ENCODE peak calls at places on chromosomes 12 and 14, in seven cellular contexts. N is tibial artery; M is T-helper 2 cell; D is CD4-positive, alpha-beta T cell; T is HEK293T; C is iris pigment epithelial cell; S is activated CD4-positive, CD25-positive, alpha-beta regulatory T cell. W is an unnamed sample.

GRCh38 chr12:48183876-48184548 is 568 bp downstream of the CCDC184 start:
- DNase-seq in N (no peak), M (peak), D (no peak), T (peak), C (no peak), S (no peak), W (no peak)

GRCh38 chr12:12899530-12900380 is 8.4 kb downstream of the GPRC5A start:
- DNase-seq in N (peak), M (no peak), D (no peak), T (no peak), C (peak), S (peak), W (no peak)

GRCh38 chr12:111225307-111225706 is 143.6 kb downstream of the PHETA1 start:
- DNase-seq in N (no peak), M (no peak), D (no peak), T (no peak), C (no peak), S (no peak), W (no peak)

GRCh38 chr14:21267431-21267845 is 1.8 kb downstream of the HNRNPC start:
- DNase-seq in N (no peak), M (no peak), D (no peak), T (no peak), C (no peak), S (no peak), W (no peak)

GRCh38 chr12:31742891-31743290 is 14.1 kb upstream of the AMN1 start:
- DNase-seq in N (no peak), M (no peak), D (no peak), T (no peak), C (no peak), S (no peak), W (no peak)

GRCh38 chr14:24605435-24606190 is 3.9 kb downstream of the GZMH start:
- DNase-seq in N (no peak), M (peak), D (peak), T (peak), C (no peak), S (peak), W (peak)

GRCh38 chr12:92624236-92624635 is 78.6 kb upstream of the PLEKHG7 start:
- DNase-seq in N (no peak), M (no peak), D (no peak), T (no peak), C (peak), S (no peak), W (no peak)

GRCh38 chr12:119565404-119565803 is 28.2 kb upstream of the TMEM233 start:
- DNase-seq in N (no peak), M (no peak), D (no peak), T (no peak), C (no peak), S (no peak), W (no peak)

GRCh38 chr14:56118611-56119181 is 485 bp downstream of the PELI2 start:
- DNase-seq in N (peak), M (peak), D (no peak), T (no peak), C (peak), S (no peak), W (no peak)

GRCh38 chr14:63632932-63633514 is 8.6 kb downstream of the WDR89 start:
- DNase-seq in N (no peak), M (no peak), D (no peak), T (peak), C (no peak), S (no peak), W (no peak)

GRCh38 chr12:132618683-132619043 is at the start of gene P2RX2:
- DNase-seq in N (no peak), M (no peak), D (no peak), T (peak), C (no peak), S (no peak), W (no peak)

GRCh38 chr12:107492393-107493134 is 193.0 kb upstream of the PWP1 start:
- DNase-seq in N (no peak), M (no peak), D (no peak), T (no peak), C (no peak), S (no peak), W (no peak)

GRCh38 chr14:22047105-22047504 is 373.5 kb upstream of the OR4E1 start:
- DNase-seq in N (no peak), M (peak), D (peak), T (peak), C (peak), S (no peak), W (peak)

GRCh38 chr14:34063470-34064164 is 112.7 kb upstream of the EGLN3 start:
- DNase-seq in N (peak), M (no peak), D (no peak), T (no peak), C (no peak), S (no peak), W (no peak)

GRCh38 chr12:8556748-8557147 is 16.0 kb upstream of the CLEC4E start:
- DNase-seq in N (no peak), M (no peak), D (no peak), T (no peak), C (no peak), S (no peak), W (no peak)

GRCh38 chr14:90645842-90646443 is 170.3 kb downstream of the TTC7B start:
- DNase-seq in N (no peak), M (no peak), D (no peak), T (no peak), C (peak), S (no peak), W (no peak)

GRCh38 chr12:92827836-92828431 is 101.2 kb downstream of the EEA1 start:
- DNase-seq in N (no peak), M (no peak), D (peak), T (peak), C (peak), S (no peak), W (peak)

GRCh38 chr12:75720807-75721206 is 209.4 kb upstream of the KRR1 start:
- DNase-seq in N (no peak), M (no peak), D (no peak), T (peak), C (no peak), S (no peak), W (no peak)

GRCh38 chr12:24780969-24781368 is 167.9 kb downstream of the BCAT1 start:
- DNase-seq in N (no peak), M (no peak), D (no peak), T (no peak), C (no peak), S (no peak), W (no peak)

GRCh38 chr14:81172353-81172752 is 48.4 kb downstream of the GTF2A1 start:
- DNase-seq in N (no peak), M (no peak), D (no peak), T (no peak), C (peak), S (no peak), W (no peak)

GRCh38 chr12:72074956-72075355 is 136.3 kb downstream of the TPH2 start:
- DNase-seq in N (no peak), M (no peak), D (no peak), T (no peak), C (no peak), S (no peak), W (no peak)

W was measured in HuH-7.